ENCODE peak calls at places on chromosomes 1 and 21, in nine cellular contexts. One of them, this sample, is unnamed.

GRCh38 chr1:233255145-233255544 is 40.4 kb downstream of the PCNX2 start:
- DNase-seq in EL: no peak
- DNase-seq in HL-60: no peak
- DNase-seq in left cardiac atrium: no peak
- DNase-seq in body of pancreas: no peak
- DNase-seq in stimulated activated CD8-positive, alpha-beta memory T cell treated with anti-CD3 and anti-CD28 coated beads, Interleukin-7, amount 100 ng/mL, for 4 hours: no peak
- DNase-seq in sciatic nerve: no peak
- DNase-seq in KBM-7: no peak
- DNase-seq in PC-3: no peak
- DNase-seq in this sample: no peak

GRCh38 chr1:82227696-82228095 is 427.0 kb downstream of the ADGRL2 start:
- DNase-seq in sciatic nerve: no peak
- DNase-seq in left cardiac atrium: no peak
- DNase-seq in stimulated activated CD8-positive, alpha-beta memory T cell treated with anti-CD3 and anti-CD28 coated beads, Interleukin-7, amount 100 ng/mL, for 4 hours: no peak
- DNase-seq in body of pancreas: no peak
- DNase-seq in EL: no peak
- DNase-seq in PC-3: peak; percentile 27
- DNase-seq in HL-60: peak; percentile 4
- DNase-seq in KBM-7: no peak
- DNase-seq in this sample: no peak

GRCh38 chr1:185156321-185156853 is 366 bp downstream of the TRMT1L start:
- DNase-seq in stimulated activated CD8-positive, alpha-beta memory T cell treated with anti-CD3 and anti-CD28 coated beads, Interleukin-7, amount 100 ng/mL, for 4 hours: peak; percentile 7
- DNase-seq in sciatic nerve: no peak
- DNase-seq in left cardiac atrium: no peak
- DNase-seq in EL: no peak
- DNase-seq in KBM-7: no peak
- DNase-seq in HL-60: peak; percentile 40
- DNase-seq in body of pancreas: no peak
- DNase-seq in PC-3: no peak
- DNase-seq in this sample: peak; percentile 39

GRCh38 chr1:90959352-90960206 is 62.3 kb downstream of the ZNF644 start:
- DNase-seq in KBM-7: no peak
- DNase-seq in EL: peak; percentile 15
- DNase-seq in PC-3: peak; percentile 51
- DNase-seq in HL-60: peak; percentile 6
- DNase-seq in stimulated activated CD8-positive, alpha-beta memory T cell treated with anti-CD3 and anti-CD28 coated beads, Interleukin-7, amount 100 ng/mL, for 4 hours: no peak
- DNase-seq in body of pancreas: no peak
- DNase-seq in sciatic nerve: no peak
- DNase-seq in left cardiac atrium: no peak
- DNase-seq in this sample: no peak

GRCh38 chr1:113813218-113813617 is 942 bp upstream of the RSBN1 start:
- DNase-seq in PC-3: no peak
- DNase-seq in left cardiac atrium: no peak
- DNase-seq in sciatic nerve: no peak
- DNase-seq in stimulated activated CD8-positive, alpha-beta memory T cell treated with anti-CD3 and anti-CD28 coated beads, Interleukin-7, amount 100 ng/mL, for 4 hours: no peak
- DNase-seq in KBM-7: no peak
- DNase-seq in EL: no peak
- DNase-seq in HL-60: no peak
- DNase-seq in body of pancreas: no peak
- DNase-seq in this sample: no peak

GRCh38 chr1:51422367-51423097 is 92.2 kb upstream of the TTC39A start:
- DNase-seq in sciatic nerve: no peak
- DNase-seq in left cardiac atrium: no peak
- DNase-seq in stimulated activated CD8-positive, alpha-beta memory T cell treated with anti-CD3 and anti-CD28 coated beads, Interleukin-7, amount 100 ng/mL, for 4 hours: no peak
- DNase-seq in HL-60: no peak
- DNase-seq in KBM-7: no peak
- DNase-seq in EL: no peak
- DNase-seq in body of pancreas: no peak
- DNase-seq in PC-3: no peak
- DNase-seq in this sample: no peak

GRCh38 chr1:17831619-17832018 is 76.5 kb downstream of the ACTL8 start:
- DNase-seq in sciatic nerve: peak; percentile 45
- DNase-seq in PC-3: peak; percentile 36
- DNase-seq in EL: peak; percentile 34
- DNase-seq in KBM-7: peak; percentile 44
- DNase-seq in stimulated activated CD8-positive, alpha-beta memory T cell treated with anti-CD3 and anti-CD28 coated beads, Interleukin-7, amount 100 ng/mL, for 4 hours: no peak
- DNase-seq in HL-60: no peak
- DNase-seq in body of pancreas: no peak
- DNase-seq in left cardiac atrium: no peak
- DNase-seq in this sample: no peak

GRCh38 chr1:145701306-145701862 is 5.8 kb downstream of the PDZK1 start:
- DNase-seq in sciatic nerve: no peak
- DNase-seq in left cardiac atrium: no peak
- DNase-seq in body of pancreas: no peak
- DNase-seq in HL-60: no peak
- DNase-seq in stimulated activated CD8-positive, alpha-beta memory T cell treated with anti-CD3 and anti-CD28 coated beads, Interleukin-7, amount 100 ng/mL, for 4 hours: no peak
- DNase-seq in PC-3: no peak
- DNase-seq in EL: no peak
- DNase-seq in KBM-7: no peak
- DNase-seq in this sample: no peak

GRCh38 chr1:94979126-94979525 is 52.2 kb upstream of the CNN3 start:
- DNase-seq in left cardiac atrium: no peak
- DNase-seq in body of pancreas: no peak
- DNase-seq in EL: no peak
- DNase-seq in sciatic nerve: no peak
- DNase-seq in PC-3: no peak
- DNase-seq in stimulated activated CD8-positive, alpha-beta memory T cell treated with anti-CD3 and anti-CD28 coated beads, Interleukin-7, amount 100 ng/mL, for 4 hours: no peak
- DNase-seq in KBM-7: no peak
- DNase-seq in HL-60: no peak
- DNase-seq in this sample: no peak

GRCh38 chr1:235298772-235299513 is 29.0 kb downstream of the ARID4B start:
- DNase-seq in PC-3: no peak
- DNase-seq in KBM-7: no peak
- DNase-seq in sciatic nerve: no peak
- DNase-seq in HL-60: no peak
- DNase-seq in EL: no peak
- DNase-seq in left cardiac atrium: no peak
- DNase-seq in stimulated activated CD8-positive, alpha-beta memory T cell treated with anti-CD3 and anti-CD28 coated beads, Interleukin-7, amount 100 ng/mL, for 4 hours: no peak
- DNase-seq in body of pancreas: no peak
- DNase-seq in this sample: no peak

GRCh38 chr1:160128636-160129035 is 13.1 kb downstream of the ATP1A2 start:
- DNase-seq in HL-60: no peak
- DNase-seq in KBM-7: no peak
- DNase-seq in sciatic nerve: no peak
- DNase-seq in PC-3: no peak
- DNase-seq in left cardiac atrium: no peak
- DNase-seq in stimulated activated CD8-positive, alpha-beta memory T cell treated with anti-CD3 and anti-CD28 coated beads, Interleukin-7, amount 100 ng/mL, for 4 hours: no peak
- DNase-seq in EL: no peak
- DNase-seq in body of pancreas: no peak
- DNase-seq in this sample: no peak

GRCh38 chr1:225253784-225254183 is 174.1 kb downstream of the LBR start:
- DNase-seq in PC-3: peak; percentile 83
- DNase-seq in HL-60: no peak
- DNase-seq in EL: peak; percentile 70
- DNase-seq in body of pancreas: no peak
- DNase-seq in stimulated activated CD8-positive, alpha-beta memory T cell treated with anti-CD3 and anti-CD28 coated beads, Interleukin-7, amount 100 ng/mL, for 4 hours: no peak
- DNase-seq in sciatic nerve: no peak
- DNase-seq in left cardiac atrium: no peak
- DNase-seq in KBM-7: no peak
- DNase-seq in this sample: no peak

GRCh38 chr21:31326478-31327247 is 17.4 kb downstream of the TIAM1 start:
- DNase-seq in left cardiac atrium: no peak
- DNase-seq in PC-3: no peak
- DNase-seq in HL-60: peak; percentile 10
- DNase-seq in sciatic nerve: no peak
- DNase-seq in KBM-7: peak; percentile 45
- DNase-seq in stimulated activated CD8-positive, alpha-beta memory T cell treated with anti-CD3 and anti-CD28 coated beads, Interleukin-7, amount 100 ng/mL, for 4 hours: peak; percentile 27
- DNase-seq in body of pancreas: no peak
- DNase-seq in EL: peak; percentile 13
- DNase-seq in this sample: no peak

GRCh38 chr1:22876359-22877111 is 96.1 kb downstream of the LACTBL1 start:
- DNase-seq in EL: peak; percentile 11
- DNase-seq in HL-60: no peak
- DNase-seq in KBM-7: no peak
- DNase-seq in left cardiac atrium: peak; percentile 44
- DNase-seq in stimulated activated CD8-positive, alpha-beta memory T cell treated with anti-CD3 and anti-CD28 coated beads, Interleukin-7, amount 100 ng/mL, for 4 hours: no peak
- DNase-seq in body of pancreas: no peak
- DNase-seq in sciatic nerve: no peak
- DNase-seq in PC-3: peak; percentile 9
- DNase-seq in this sample: no peak

GRCh38 chr1:2319291-2319690 is 72.1 kb downstream of the MORN1 start:
- DNase-seq in KBM-7: no peak
- DNase-seq in HL-60: no peak
- DNase-seq in stimulated activated CD8-positive, alpha-beta memory T cell treated with anti-CD3 and anti-CD28 coated beads, Interleukin-7, amount 100 ng/mL, for 4 hours: no peak
- DNase-seq in left cardiac atrium: no peak
- DNase-seq in body of pancreas: no peak
- DNase-seq in EL: no peak
- DNase-seq in PC-3: no peak
- DNase-seq in sciatic nerve: no peak
- DNase-seq in this sample: no peak

GRCh38 chr1:177274687-177275211 is 104.0 kb downstream of the BRINP2 start:
- DNase-seq in EL: peak; percentile 13
- DNase-seq in left cardiac atrium: peak; percentile 42
- DNase-seq in KBM-7: no peak
- DNase-seq in HL-60: no peak
- DNase-seq in stimulated activated CD8-positive, alpha-beta memory T cell treated with anti-CD3 and anti-CD28 coated beads, Interleukin-7, amount 100 ng/mL, for 4 hours: no peak
- DNase-seq in body of pancreas: peak; percentile 32
- DNase-seq in PC-3: peak; percentile 74
- DNase-seq in sciatic nerve: no peak
- DNase-seq in this sample: peak; percentile 47

GRCh38 chr1:176552217-176552974 is 89.4 kb downstream of the PAPPA2 start:
- DNase-seq in body of pancreas: no peak
- DNase-seq in EL: no peak
- DNase-seq in PC-3: no peak
- DNase-seq in left cardiac atrium: no peak
- DNase-seq in sciatic nerve: no peak
- DNase-seq in KBM-7: no peak
- DNase-seq in HL-60: no peak
- DNase-seq in stimulated activated CD8-positive, alpha-beta memory T cell treated with anti-CD3 and anti-CD28 coated beads, Interleukin-7, amount 100 ng/mL, for 4 hours: no peak
- DNase-seq in this sample: no peak

GRCh38 chr1:77541162-77541545 is 141.3 kb downstream of the ZZZ3 start:
- DNase-seq in body of pancreas: no peak
- DNase-seq in EL: no peak
- DNase-seq in HL-60: no peak
- DNase-seq in stimulated activated CD8-positive, alpha-beta memory T cell treated with anti-CD3 and anti-CD28 coated beads, Interleukin-7, amount 100 ng/mL, for 4 hours: no peak
- DNase-seq in sciatic nerve: no peak
- DNase-seq in left cardiac atrium: no peak
- DNase-seq in PC-3: no peak
- DNase-seq in KBM-7: no peak
- DNase-seq in this sample: no peak

GRCh38 chr1:180623579-180624347 is 8.1 kb upstream of the XPR1 start:
- DNase-seq in left cardiac atrium: no peak
- DNase-seq in EL: peak; percentile 24
- DNase-seq in KBM-7: no peak
- DNase-seq in sciatic nerve: no peak
- DNase-seq in stimulated activated CD8-positive, alpha-beta memory T cell treated with anti-CD3 and anti-CD28 coated beads, Interleukin-7, amount 100 ng/mL, for 4 hours: no peak
- DNase-seq in HL-60: no peak
- DNase-seq in body of pancreas: no peak
- DNase-seq in PC-3: peak; percentile 28
- DNase-seq in this sample: no peak

GRCh38 chr1:69913967-69914366 is 291.4 kb downstream of the LRRC40 start:
- DNase-seq in HL-60: no peak
- DNase-seq in stimulated activated CD8-positive, alpha-beta memory T cell treated with anti-CD3 and anti-CD28 coated beads, Interleukin-7, amount 100 ng/mL, for 4 hours: no peak
- DNase-seq in left cardiac atrium: no peak
- DNase-seq in sciatic nerve: no peak
- DNase-seq in EL: peak; percentile 52
- DNase-seq in body of pancreas: no peak
- DNase-seq in KBM-7: no peak
- DNase-seq in PC-3: no peak
- DNase-seq in this sample: no peak

GRCh38 chr1:24850353-24850905 is 79.6 kb downstream of the RUNX3 start:
- DNase-seq in PC-3: no peak
- DNase-seq in left cardiac atrium: no peak
- DNase-seq in sciatic nerve: no peak
- DNase-seq in KBM-7: no peak
- DNase-seq in HL-60: no peak
- DNase-seq in stimulated activated CD8-positive, alpha-beta memory T cell treated with anti-CD3 and anti-CD28 coated beads, Interleukin-7, amount 100 ng/mL, for 4 hours: no peak
- DNase-seq in body of pancreas: no peak
- DNase-seq in EL: peak; percentile 41
- DNase-seq in this sample: no peak

GRCh38 chr1:181140398-181140797 is 51.9 kb downstream of the IER5 start:
- DNase-seq in HL-60: no peak
- DNase-seq in PC-3: peak; percentile 52
- DNase-seq in body of pancreas: no peak
- DNase-seq in EL: peak; percentile 29
- DNase-seq in left cardiac atrium: no peak
- DNase-seq in stimulated activated CD8-positive, alpha-beta memory T cell treated with anti-CD3 and anti-CD28 coated beads, Interleukin-7, amount 100 ng/mL, for 4 hours: no peak
- DNase-seq in sciatic nerve: no peak
- DNase-seq in KBM-7: no peak
- DNase-seq in this sample: no peak